ENCODE peak calls at places on chromosomes 4 and X, in eight cellular contexts. One of them, this sample, is unnamed.

GRCh38 chr4:81030617-81031388 is at the start of gene BMP3:
- DNase-seq in endothelial cell of umbilical vein: no peak
- DNase-seq in lung: peak; percentile 62
- DNase-seq in CD8-positive, alpha-beta T cell: no peak
- DNase-seq in pons: no peak
- DNase-seq in A673: peak; percentile 0
- DNase-seq in natural killer cell: no peak
- DNase-seq in upper lobe of left lung: peak; percentile 91
- DNase-seq in this sample: no peak

GRCh38 chr4:65865489-65865888 is 195.2 kb upstream of the EPHA5 start:
- DNase-seq in upper lobe of left lung: no peak
- DNase-seq in CD8-positive, alpha-beta T cell: no peak
- DNase-seq in pons: no peak
- DNase-seq in endothelial cell of umbilical vein: peak; percentile 55
- DNase-seq in lung: no peak
- DNase-seq in A673: peak; percentile 17
- DNase-seq in natural killer cell: no peak
- DNase-seq in this sample: no peak

GRCh38 chr4:129545599-129546278 is 449.8 kb downstream of the C4orf33 start:
- DNase-seq in A673: peak; percentile 4
- DNase-seq in CD8-positive, alpha-beta T cell: no peak
- DNase-seq in endothelial cell of umbilical vein: peak; percentile 97
- DNase-seq in natural killer cell: no peak
- DNase-seq in upper lobe of left lung: no peak
- DNase-seq in pons: peak; percentile 4
- DNase-seq in lung: peak; percentile 72
- DNase-seq in this sample: no peak

GRCh38 chr4:107800686-107801085 is 24.0 kb upstream of the SGMS2 start:
- DNase-seq in CD8-positive, alpha-beta T cell: no peak
- DNase-seq in natural killer cell: no peak
- DNase-seq in lung: no peak
- DNase-seq in A673: no peak
- DNase-seq in upper lobe of left lung: no peak
- DNase-seq in pons: no peak
- DNase-seq in endothelial cell of umbilical vein: no peak
- DNase-seq in this sample: no peak

GRCh38 chrX:22652596-22652995 is 347.2 kb upstream of the DDX53 start:
- DNase-seq in CD8-positive, alpha-beta T cell: no peak
- DNase-seq in natural killer cell: no peak
- DNase-seq in A673: peak; percentile 8
- DNase-seq in pons: peak; percentile 26
- DNase-seq in endothelial cell of umbilical vein: no peak
- DNase-seq in lung: no peak
- DNase-seq in upper lobe of left lung: no peak
- DNase-seq in this sample: no peak

GRCh38 chrX:119537487-119537886 is 27.7 kb downstream of the STEEP1 start:
- DNase-seq in upper lobe of left lung: no peak
- DNase-seq in natural killer cell: no peak
- DNase-seq in lung: no peak
- DNase-seq in CD8-positive, alpha-beta T cell: no peak
- DNase-seq in A673: no peak
- DNase-seq in endothelial cell of umbilical vein: no peak
- DNase-seq in pons: no peak
- DNase-seq in this sample: no peak

GRCh38 chr4:39451423-39452023 is 7.2 kb downstream of the RPL9 start:
- DNase-seq in upper lobe of left lung: no peak
- DNase-seq in lung: no peak
- DNase-seq in endothelial cell of umbilical vein: no peak
- DNase-seq in CD8-positive, alpha-beta T cell: no peak
- DNase-seq in natural killer cell: no peak
- DNase-seq in A673: no peak
- DNase-seq in pons: no peak
- DNase-seq in this sample: no peak

GRCh38 chrX:101619336-101619735 is 1.5 kb upstream of the ARMCX6 start:
- DNase-seq in A673: peak; percentile 64
- DNase-seq in lung: no peak
- DNase-seq in CD8-positive, alpha-beta T cell: no peak
- DNase-seq in endothelial cell of umbilical vein: no peak
- DNase-seq in pons: no peak
- DNase-seq in natural killer cell: no peak
- DNase-seq in upper lobe of left lung: no peak
- DNase-seq in this sample: no peak

GRCh38 chr4:175871774-175872405 is 59.8 kb upstream of the GPM6A start:
- DNase-seq in CD8-positive, alpha-beta T cell: no peak
- DNase-seq in lung: no peak
- DNase-seq in endothelial cell of umbilical vein: no peak
- DNase-seq in upper lobe of left lung: no peak
- DNase-seq in pons: no peak
- DNase-seq in natural killer cell: no peak
- DNase-seq in A673: no peak
- DNase-seq in this sample: no peak

GRCh38 chr4:173508386-173509002 is 21.5 kb downstream of the HAND2 start:
- DNase-seq in endothelial cell of umbilical vein: no peak
- DNase-seq in A673: no peak
- DNase-seq in lung: no peak
- DNase-seq in pons: no peak
- DNase-seq in upper lobe of left lung: peak; percentile 55
- DNase-seq in CD8-positive, alpha-beta T cell: no peak
- DNase-seq in natural killer cell: no peak
- DNase-seq in this sample: no peak

This sample was measured in suprapubic skin.